ENCODE peak calls at places on chromosomes 3 and 15, in nine cellular contexts. M is GM23248, W is neural progenitor cell, B is PC-3, C is HCT116, F is hepatocyte, X is GM23338, G is MM.1S, R is SK-N-SH. D is an unnamed sample.

GRCh38 chr15:84598250-84598649 is 2.6 kb upstream of the ZSCAN2 start:
- DNase-seq in M (no peak), F (no peak), W (peak; percentile 36), X (peak; percentile 44), R (no peak), G (peak; percentile 81), C (no peak), B (no peak), D (peak; percentile 81)

GRCh38 chr3:179181021-179181472 is 32.9 kb downstream of the PIK3CA start:
- DNase-seq in G (no peak), X (no peak), B (peak; percentile 19), M (peak; percentile 72), R (no peak), W (no peak), C (no peak), F (no peak), D (no peak)

GRCh38 chr15:77181305-77182074 is 110.6 kb upstream of the TSPAN3 start:
- DNase-seq in R (no peak), B (no peak), W (no peak), C (no peak), X (no peak), F (no peak), G (peak; percentile 49), M (no peak), D (peak; percentile 77)

GRCh38 chr3:156455839-156456238 is 99.1 kb downstream of the SSR3 start:
- DNase-seq in C (no peak), R (no peak), W (peak; percentile 53), F (no peak), B (peak; percentile 26), G (peak; percentile 81), M (no peak), X (peak; percentile 56), D (no peak)

GRCh38 chr3:39748002-39748401 is 61.4 kb upstream of the MYRIP start:
- DNase-seq in M (peak; percentile 6), R (no peak), X (no peak), B (no peak), F (no peak), W (no peak), G (no peak), C (no peak), D (no peak)

GRCh38 chr3:3127432-3128010 is 781 bp downstream of the TRNT1 start:
- DNase-seq in M (peak; percentile 61), F (peak; percentile 12), C (no peak), B (peak; percentile 14), G (no peak), R (peak; percentile 41), X (peak; percentile 14), W (peak; percentile 16), D (peak; percentile 24)

GRCh38 chr15:56532766-56533455 is 68.0 kb upstream of the MNS1 start:
- DNase-seq in G (peak; percentile 29), W (no peak), M (no peak), B (no peak), R (no peak), X (no peak), C (no peak), F (no peak), D (peak; percentile 96)

GRCh38 chr3:45145681-45146614 is at the start of gene CDCP1:
- DNase-seq in G (no peak), X (peak; percentile 83), F (peak; percentile 54), W (peak; percentile 36), C (no peak), B (peak; percentile 81), M (peak; percentile 40), R (peak; percentile 58), D (no peak)

GRCh38 chr3:197599089-197599765 is 43.5 kb upstream of the BDH1 start:
- DNase-seq in F (peak; percentile 85), G (peak; percentile 85), C (peak; percentile 60), W (peak; percentile 87), X (peak; percentile 86), R (peak; percentile 89), M (peak; percentile 82), B (peak; percentile 90), D (peak; percentile 88)

GRCh38 chr3:69320867-69321266 is 65.0 kb downstream of the FRMD4B start:
- DNase-seq in X (no peak), B (no peak), G (peak; percentile 70), R (no peak), C (no peak), W (no peak), M (no peak), F (no peak), D (peak; percentile 53)

GRCh38 chr3:28118087-28118486 is 123.3 kb upstream of the CMC1 start:
- DNase-seq in F (no peak), C (no peak), G (no peak), R (no peak), M (no peak), B (no peak), X (peak; percentile 80), W (no peak), D (no peak)

GRCh38 chr3:127442551-127442950 is 148.0 kb downstream of the TPRA1 start:
- DNase-seq in X (no peak), M (no peak), B (no peak), W (no peak), F (no peak), G (no peak), R (no peak), C (no peak), D (no peak)

DNA sequence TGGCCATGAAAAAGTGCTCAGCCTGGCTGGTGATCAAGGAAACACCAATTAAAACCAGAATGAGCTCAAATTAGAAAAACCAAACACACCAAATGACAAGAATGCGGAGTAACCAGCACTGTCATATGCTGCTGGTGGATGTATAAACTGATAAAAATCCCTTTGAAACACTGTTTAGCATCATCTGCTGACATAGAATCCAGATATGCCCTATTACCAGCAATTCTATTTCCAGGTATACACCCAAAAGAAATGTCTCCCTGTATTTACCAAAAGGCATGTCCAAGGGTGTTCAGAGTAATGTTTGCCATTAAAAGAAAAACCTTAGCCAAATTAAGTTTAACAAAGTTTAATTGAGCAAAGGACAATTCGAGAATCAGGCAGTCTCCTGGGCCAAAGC is 138.6 kb downstream of the FMN1 start:
- DNase-seq in B (no peak), G (no peak), M (no peak), F (no peak), R (peak; percentile 47), W (no peak), C (no peak), X (no peak), D (no peak)
- H3K4me2 ChIP-seq in B (no peak overlapping the region), G (no peak overlapping the region), M (no peak overlapping the region), F (no peak overlapping the region), R (no peak overlapping the region), W (no peak overlapping the region), C (no peak overlapping the region), X (no peak overlapping the region), D (no peak overlapping the region)

DNA sequence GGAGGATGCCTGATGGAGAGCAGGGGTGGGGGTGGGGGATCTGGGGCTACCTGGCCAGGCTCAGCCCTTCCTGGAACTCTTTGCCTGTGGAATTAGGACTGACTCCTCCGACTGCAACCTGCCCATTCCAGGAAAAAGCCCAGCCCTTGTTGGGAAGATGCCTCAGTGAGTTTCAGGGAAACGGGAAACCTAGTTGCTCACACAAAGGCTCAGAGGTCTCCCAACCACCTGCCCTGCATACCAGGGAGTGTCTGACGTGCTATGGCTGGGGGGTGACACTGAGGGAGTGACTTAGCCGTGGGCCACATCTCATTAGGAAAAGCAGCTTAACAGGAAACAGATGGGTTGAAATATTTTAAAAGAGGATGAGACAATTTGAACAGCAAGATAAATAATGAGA is 27.9 kb downstream of the CYP8B1 start:
- DNase-seq in G (no peak), X (peak; percentile 23), M (no peak), W (peak; percentile 25), F (no peak), R (no peak), C (no peak), B (no peak), D (no peak)
- TF ChIP-seq EZH2phosphoT487 in G (no peak), X (no peak), M (no peak), W (no peak), F (no peak), R (no peak), C (no peak), B (no peak), D (no peak)

GRCh38 chr3:48931944-48932580 is 13.4 kb downstream of the ARIH2 start:
- DNase-seq in B (no peak), M (no peak), R (peak; percentile 14), X (no peak), G (no peak), W (no peak), F (no peak), C (no peak), D (no peak)

GRCh38 chr3:48927928-48928327 is 9.3 kb downstream of the ARIH2 start:
- DNase-seq in G (no peak), B (peak; percentile 28), X (no peak), C (no peak), M (peak; percentile 59), W (no peak), F (no peak), R (no peak), D (no peak)

GRCh38 chr3:48929358-48930035 is 10.9 kb downstream of the ARIH2 start:
- DNase-seq in X (no peak), C (no peak), B (no peak), M (no peak), R (no peak), F (no peak), G (no peak), W (no peak), D (no peak)

GRCh38 chr3:48928679-48929078 is 10.0 kb downstream of the ARIH2 start:
- DNase-seq in F (no peak), W (no peak), B (no peak), C (no peak), X (no peak), R (no peak), G (no peak), M (peak; percentile 62), D (no peak)

GRCh38 chr3:48930590-48930989 is 11.9 kb downstream of the ARIH2 start:
- DNase-seq in R (no peak), C (no peak), G (no peak), W (no peak), F (no peak), X (no peak), B (no peak), M (no peak), D (no peak)
- H3K36me3 ChIP-seq in R (peaks cover 47% of the 10 kb centered on the region), C (peaks cover 45% of the 10 kb centered on the region), G (peaks cover 24% of the 10 kb centered on the region), W (peaks cover 14% of the 10 kb centered on the region), F (no peaks in the 10 kb centered on the region), X (peaks cover 40% of the 10 kb centered on the region), B (peaks cover 60% of the 10 kb centered on the region), M (peaks cover 17% of the 10 kb centered on the region), D (peaks cover 99% of the 10 kb centered on the region)

GRCh38 chr15:59283717-59284336 is 77.2 kb downstream of the LDHAL6B start:
- DNase-seq in C (peak; percentile 84), G (no peak), M (no peak), B (peak; percentile 98), R (no peak), W (no peak), X (no peak), F (peak; percentile 62), D (no peak)

GRCh38 chr15:59280855-59281254 is 74.2 kb downstream of the LDHAL6B start:
- DNase-seq in B (no peak), C (no peak), X (no peak), G (no peak), F (no peak), M (no peak), W (no peak), R (no peak), D (no peak)

GRCh38 chr15:59284768-59285368 is 78.2 kb downstream of the LDHAL6B start:
- DNase-seq in X (no peak), M (no peak), W (no peak), B (peak; percentile 37), R (no peak), C (no peak), G (no peak), F (no peak), D (no peak)

GRCh38 chr15:59281699-59282098 is 75.1 kb downstream of the LDHAL6B start:
- DNase-seq in W (no peak), X (no peak), B (no peak), F (no peak), G (no peak), C (no peak), R (no peak), M (no peak), D (no peak)

GRCh38 chr15:59282515-59283337 is 76.1 kb downstream of the LDHAL6B start:
- DNase-seq in X (no peak), R (peak; percentile 32), B (no peak), C (no peak), W (peak; percentile 18), M (no peak), F (no peak), G (no peak), D (no peak)
- H3K4me2 ChIP-seq in X (no peak overlapping the region), R (no peak overlapping the region), B (peak overlapping the region; percentile 77), C (peak overlapping the region; percentile 81), W (no peak overlapping the region), M (no peak overlapping the region), F (no peak overlapping the region), G (no peak overlapping the region), D (no peak overlapping the region)

D was measured in OCI-LY7.